ENCODE peak calls at places on chromosomes 7 and 10, in nine cellular contexts. C is foreskin fibroblast, V is astrocyte of the spinal cord, R is lower lobe of right lung, O is adrenal gland, H is stomach, Y is psoas muscle, T is OCI-LY7, A is BE2C. K is an unnamed sample.

GRCh38 chr10:12631216-12631615 is 281.9 kb downstream of the CAMK1D start:
- DNase-seq in C (no peak), V (no peak), R (no peak), O (no peak), H (no peak), Y (no peak), T (no peak), A (no peak), K (no peak)

GRCh38 chr10:119687192-119688032 is 36.2 kb downstream of the BAG3 start:
- DNase-seq in C (no peak), V (peak), R (no peak), O (no peak), H (no peak), Y (no peak), T (no peak), A (no peak), K (no peak)

GRCh38 chr10:65571011-65571570 is 1354.7 kb upstream of the LRRTM3 start:
- DNase-seq in C (no peak), V (peak), R (no peak), O (no peak), H (no peak), Y (no peak), T (no peak), A (peak), K (no peak)

GRCh38 chr7:95609277-95609971 is 13.1 kb upstream of the PDK4 start:
- DNase-seq in C (peak), V (peak), R (no peak), O (peak), H (peak), Y (no peak), T (no peak), A (no peak), K (no peak)

GRCh38 chr7:55305130-55305529 is 60.0 kb upstream of the LANCL2 start:
- DNase-seq in C (no peak), V (no peak), R (no peak), O (no peak), H (no peak), Y (no peak), T (no peak), A (no peak), K (no peak)

GRCh38 chr10:103659674-103660363 is 166.3 kb downstream of the NEURL1 start:
- DNase-seq in C (peak), V (peak), R (peak), O (peak), H (peak), Y (peak), T (no peak), A (no peak), K (no peak)

GRCh38 chr10:72753760-72754231 is 61.9 kb downstream of the MCU start:
- DNase-seq in C (no peak), V (no peak), R (no peak), O (no peak), H (no peak), Y (no peak), T (no peak), A (no peak), K (no peak)

GRCh38 chr10:57023626-57024025 is 662.6 kb upstream of the ZWINT start:
- DNase-seq in C (no peak), V (no peak), R (no peak), O (no peak), H (no peak), Y (no peak), T (no peak), A (no peak), K (no peak)

GRCh38 chr10:3426190-3426845 is 253.7 kb upstream of the PITRM1 start:
- DNase-seq in C (peak), V (peak), R (no peak), O (no peak), H (no peak), Y (no peak), T (no peak), A (no peak), K (no peak)

GRCh38 chr7:17090751-17091150 is 207.7 kb upstream of the AHR start:
- DNase-seq in C (peak), V (peak), R (no peak), O (no peak), H (no peak), Y (no peak), T (no peak), A (no peak), K (no peak)

DNA sequence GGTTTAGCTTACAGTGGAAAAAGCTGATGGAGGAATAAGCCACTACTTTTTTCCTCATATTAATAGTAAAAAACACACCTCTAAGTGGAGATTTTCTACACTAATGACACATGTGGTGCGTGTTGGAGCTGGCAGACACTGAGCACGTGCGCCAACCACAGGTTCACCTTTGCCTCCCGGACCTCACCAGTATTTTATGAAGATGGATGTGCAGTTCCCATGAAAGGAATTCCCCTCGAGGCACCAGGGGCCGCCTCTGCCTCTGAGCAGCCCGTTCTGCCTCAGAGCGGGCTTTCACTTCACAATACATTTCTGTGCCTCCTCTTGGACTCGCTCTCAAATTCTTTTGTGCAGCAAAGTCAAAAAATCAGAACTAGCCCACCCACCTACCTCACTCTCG is 477.5 kb upstream of the ADARB2 start:
- DNase-seq in C (no peak), V (no peak), R (no peak), O (no peak), H (no peak), Y (no peak), T (no peak), A (no peak), K (no peak)
- TF ChIP-seq CTCF in C (no peak), V (no peak), R (no peak), O (no peak), H (no peak), Y (no peak), T (no peak), A (no peak), K (no peak)

DNA sequence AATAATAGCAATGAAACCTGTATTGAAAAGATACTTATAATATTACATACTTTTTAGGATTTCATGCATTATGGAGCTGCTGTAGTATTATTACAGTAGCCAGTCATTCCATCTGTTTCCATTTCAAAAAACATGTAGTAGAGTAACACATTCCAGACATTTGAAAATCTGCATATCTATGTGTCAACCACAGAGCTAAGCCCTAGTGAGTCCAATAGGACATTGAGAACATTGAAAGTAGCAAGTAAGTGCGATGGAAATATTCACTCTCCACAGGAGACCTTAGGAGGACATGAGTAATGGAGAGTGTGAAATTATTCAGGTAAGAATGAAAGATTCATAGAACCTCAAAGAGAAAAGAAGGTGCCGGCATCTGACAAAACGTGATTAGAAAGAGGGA is 15.3 kb downstream of the NSMCE4A start:
- DNase-seq in C (no peak), V (no peak), R (no peak), O (no peak), H (no peak), Y (no peak), T (no peak), A (no peak), K (no peak)
- H3K4me3 ChIP-seq in C (no peak), V (no peak), R (no peak), O (no peak), H (no peak), Y (no peak), T (no peak), A (no peak), K (no peak)

DNA sequence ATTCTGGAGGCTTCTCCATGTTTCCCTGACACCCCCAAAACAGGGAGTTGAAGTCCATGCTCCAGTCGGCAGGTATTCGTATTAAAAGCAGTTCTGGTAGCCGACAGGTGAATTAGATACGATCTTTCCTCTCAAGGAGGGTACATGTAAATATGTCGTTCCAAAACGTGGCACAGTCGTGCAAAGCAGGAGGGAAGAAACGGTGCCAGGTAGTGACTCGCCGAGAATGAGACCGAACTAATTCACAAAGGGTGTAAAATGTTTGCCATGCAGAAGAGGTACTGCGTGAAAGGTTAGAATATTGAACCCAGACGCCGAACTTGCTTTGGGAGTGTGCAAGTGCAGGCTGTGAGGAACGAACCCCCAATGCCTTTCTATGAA is 483 bp downstream of the EDRF1 start:
- DNase-seq in C (no peak), V (peak), R (no peak), O (no peak), H (no peak), Y (no peak), T (peak), A (no peak), K (no peak)
- TF ChIP-seq CTCF in C (no peak), V (no peak), R (no peak), O (no peak), H (no peak), Y (no peak), T (no peak), A (no peak), K (no peak)

DNA sequence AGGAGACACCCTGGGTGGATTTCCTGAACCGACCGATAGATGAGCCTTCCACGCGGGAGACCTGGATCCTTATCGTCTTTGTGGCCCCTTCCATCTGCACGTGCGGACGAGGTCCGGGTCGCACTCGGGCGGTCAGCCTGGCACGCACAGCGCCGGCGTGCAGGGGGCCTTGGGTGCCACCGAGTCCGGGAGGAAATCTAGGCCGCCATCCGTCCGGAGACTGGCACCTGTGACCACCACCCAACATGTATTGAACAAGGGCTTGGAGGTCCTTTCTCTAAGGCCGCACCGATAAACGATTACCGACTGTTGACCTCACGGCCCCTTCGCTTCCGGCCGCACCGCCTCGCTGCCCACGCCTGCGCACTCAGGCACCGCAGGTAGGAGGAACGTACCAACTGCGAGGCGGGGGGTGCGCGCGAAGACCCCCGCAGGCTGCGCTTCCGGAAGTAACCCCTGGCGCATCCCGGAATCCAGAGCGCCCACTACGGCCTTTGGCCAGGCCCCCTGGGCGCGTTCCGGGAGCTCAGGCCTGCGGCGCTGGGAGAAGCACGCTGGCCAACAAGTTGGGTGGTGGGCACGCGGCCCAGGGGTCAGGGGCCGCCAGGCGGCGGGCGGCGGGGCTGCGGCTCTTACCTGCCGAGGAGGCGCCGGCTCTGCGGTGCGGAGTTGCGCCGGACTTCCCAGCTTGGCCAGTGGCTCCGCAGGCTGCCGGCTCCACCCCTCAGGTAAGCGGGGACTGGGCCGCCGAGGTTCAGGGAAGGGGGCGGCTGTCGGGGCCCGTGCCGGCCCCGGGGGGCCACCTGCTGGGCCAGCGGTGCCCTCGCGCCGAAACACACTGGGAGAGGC is at the start of the genes ACTR3C and LRRC61:
- DNase-seq in C (no peak), V (no peak), R (peak), O (peak), H (peak), Y (no peak), T (no peak), A (peak), K (no peak)
- H3K4me3 ChIP-seq in C (peak), V (peak), R (peak), O (peak), H (peak), Y (peak), T (no peak), A (peak), K (peak)

GRCh38 chr10:94462130-94462529 is 59.8 kb downstream of the TBC1D12 start:
- DNase-seq in C (no peak), V (no peak), R (no peak), O (no peak), H (no peak), Y (no peak), T (no peak), A (no peak), K (no peak)
- TF ChIP-seq CTCF in C (no peak), V (no peak), R (no peak), O (no peak), H (no peak), Y (no peak), T (no peak), A (no peak), K (no peak)

DNA sequence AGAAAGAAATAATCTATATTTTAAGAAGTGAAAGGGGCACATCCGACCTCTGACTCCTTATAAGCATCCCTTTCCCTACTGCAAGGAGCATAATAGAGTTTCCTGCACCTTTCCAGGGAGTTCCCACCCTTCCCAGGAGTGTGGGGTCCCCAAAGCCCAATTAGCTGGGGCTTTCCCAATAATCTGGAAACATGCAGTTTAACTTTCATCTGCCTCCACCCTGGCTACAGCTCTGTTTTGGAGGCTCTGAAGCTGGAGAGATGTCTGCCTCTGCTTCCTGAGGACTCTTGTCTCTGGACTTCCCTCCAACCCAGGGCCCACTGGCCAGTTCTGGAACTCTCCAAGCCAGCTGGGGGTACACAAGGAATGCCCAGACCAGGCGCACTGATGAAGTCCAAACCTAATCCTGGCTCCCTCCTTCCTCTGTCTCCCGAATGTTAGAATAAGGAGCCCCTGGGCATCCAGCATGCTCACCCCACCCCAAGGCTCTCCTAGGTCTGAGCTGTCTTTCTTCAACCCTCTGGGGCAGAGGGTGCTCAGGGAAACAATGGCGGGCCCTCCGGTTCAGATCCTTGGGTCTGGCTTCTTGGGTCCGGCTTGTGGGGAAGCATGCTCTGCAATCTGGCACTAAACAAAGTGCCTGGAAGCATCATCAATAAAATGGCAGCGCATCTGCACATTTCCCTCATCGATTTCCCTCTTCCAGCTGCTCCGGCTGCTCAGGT is 13.4 kb downstream of the HOXA4 start:
- DNase-seq in C (no peak), V (no peak), R (no peak), O (no peak), H (no peak), Y (no peak), T (no peak), A (no peak), K (no peak)
- H3K4me3 ChIP-seq in C (no peak), V (peak), R (peak), O (no peak), H (peak), Y (peak), T (no peak), A (no peak), K (no peak)

DNA sequence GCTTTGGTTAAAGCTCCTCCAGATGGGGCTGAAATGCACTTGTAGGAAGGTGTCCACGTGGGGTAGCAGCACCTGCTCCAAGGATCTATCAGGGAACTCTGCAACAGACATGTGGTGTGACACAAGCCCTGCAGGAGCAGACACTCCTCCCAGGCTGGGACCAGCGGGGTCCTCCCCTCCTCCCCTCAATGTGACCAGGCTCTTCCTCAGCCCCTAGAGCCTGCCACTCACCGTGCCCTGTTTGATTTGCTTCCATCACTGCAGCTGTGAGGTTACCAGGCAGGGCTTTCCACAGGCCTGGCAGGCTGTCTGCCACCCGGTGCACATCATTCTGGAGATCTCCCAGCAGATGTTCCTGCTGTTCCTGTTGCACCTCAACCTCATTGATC is 13.4 kb downstream of the MMRN2 start:
- DNase-seq in C (no peak), V (no peak), R (no peak), O (peak), H (no peak), Y (no peak), T (no peak), A (no peak), K (no peak)
- TF ChIP-seq CTCF in C (no peak), V (no peak), R (no peak), O (no peak), H (no peak), Y (no peak), T (no peak), A (no peak), K (no peak)

GRCh38 chr10:100007239-100008141 is 2.3 kb downstream of the DNMBP start:
- DNase-seq in C (no peak), V (no peak), R (no peak), O (no peak), H (no peak), Y (no peak), T (peak), A (no peak), K (no peak)

GRCh38 chr10:100009283-100009792 is 409 bp downstream of the DNMBP start:
- DNase-seq in C (no peak), V (peak), R (peak), O (peak), H (peak), Y (no peak), T (no peak), A (peak), K (peak)

GRCh38 chr10:100008708-100009282 is 952 bp downstream of the DNMBP start:
- DNase-seq in C (no peak), V (peak), R (no peak), O (no peak), H (no peak), Y (no peak), T (peak), A (no peak), K (no peak)

GRCh38 chr10:100008142-100008522 is 1.6 kb downstream of the DNMBP start:
- DNase-seq in C (peak), V (peak), R (no peak), O (peak), H (no peak), Y (no peak), T (no peak), A (no peak), K (peak)

DNA sequence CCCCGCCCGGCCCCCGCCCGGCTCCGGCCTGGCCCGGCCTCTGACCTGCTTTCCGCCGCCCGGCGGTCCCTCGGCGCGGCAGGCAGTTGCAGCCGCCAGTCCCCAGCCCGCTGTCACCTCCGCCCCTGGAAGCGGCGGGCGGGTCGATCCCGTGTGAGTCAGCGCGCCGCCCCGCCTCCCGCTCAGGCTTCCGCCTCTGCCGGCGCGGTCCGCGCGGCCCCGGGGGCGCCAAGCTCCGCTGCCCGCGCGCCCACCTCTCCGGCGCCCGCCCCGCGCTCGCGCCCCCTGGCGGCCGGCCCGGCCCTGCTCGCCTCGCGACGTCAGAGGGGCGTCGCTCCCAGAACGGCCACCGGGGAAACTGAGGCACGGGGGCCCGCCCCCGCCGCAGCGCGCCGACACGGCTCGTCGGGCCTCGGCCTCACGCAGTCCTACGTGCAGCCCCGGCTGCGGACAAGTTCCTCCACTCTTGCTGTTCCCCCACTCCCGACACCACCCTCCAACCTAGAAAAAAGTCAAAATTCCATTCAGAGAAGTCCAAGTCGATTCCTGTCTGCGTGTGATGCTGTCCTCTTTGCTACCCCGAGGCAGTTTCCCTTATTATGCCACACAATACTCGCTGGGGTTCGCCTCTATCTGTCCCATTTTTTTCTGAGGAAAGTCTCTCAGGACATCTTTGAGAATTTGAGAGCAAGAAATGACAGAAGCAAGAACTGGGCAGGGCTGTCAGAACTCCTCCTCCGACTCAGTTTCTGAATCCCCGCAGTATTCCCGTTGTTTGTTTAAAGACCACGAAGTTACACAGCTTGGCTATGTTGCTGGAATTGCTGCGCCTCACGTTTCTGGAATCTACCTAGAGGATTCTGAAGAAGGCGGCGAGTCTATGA is at the start of gene DNMBP:
- DNase-seq in C (peak), V (peak), R (peak), O (peak), H (peak), Y (peak), T (peak), A (peak), K (peak)
- H3K4me3 ChIP-seq in C (peak), V (peak), R (peak), O (no peak), H (peak), Y (peak), T (peak), A (peak), K (peak)